ENCODE peak calls at places on chromosomes 3 and 15, in four cellular contexts. Y is K562, O is GM12878, U is H1. P is an unnamed sample.

GRCh38 chr3:12630292-12630691 is 33.6 kb downstream of the RAF1 start:
- DNase-seq in Y (no peak), O (no peak), U (no peak), P (no peak)

GRCh38 chr15:44550256-44550655 is 13.3 kb downstream of the EIF3J start:
- DNase-seq in Y (no peak), O (no peak), U (no peak), P (peak; percentile 55)

GRCh38 chr15:61227269-61228024 is 1.7 kb downstream of the RORA start:
- DNase-seq in Y (no peak), O (no peak), U (no peak), P (peak; percentile 50)

GRCh38 chr3:36959821-36960220 is 15.0 kb upstream of the TRANK1 start:
- DNase-seq in Y (no peak), O (no peak), U (no peak), P (no peak)

GRCh38 chr3:50890688-50891344 is 216.1 kb downstream of the DOCK3 start:
- DNase-seq in Y (no peak), O (no peak), U (no peak), P (no peak)

GRCh38 chr15:61613729-61614128 is 384.6 kb upstream of the RORA start:
- DNase-seq in Y (no peak), O (no peak), U (no peak), P (no peak)

GRCh38 chr15:82848201-82848993 is 39.0 kb downstream of the WHAMM start:
- DNase-seq in Y (no peak), O (no peak), U (no peak), P (no peak)

GRCh38 chr3:10716964-10717363 is 99.1 kb upstream of the SLC6A11 start:
- DNase-seq in Y (no peak), O (no peak), U (no peak), P (no peak)

GRCh38 chr3:34361921-34362320 is 563.5 kb downstream of the PDCD6IP start:
- DNase-seq in Y (no peak), O (peak; percentile 96), U (no peak), P (no peak)

GRCh38 chr15:74211656-74212055 is 9.1 kb upstream of the STRA6 start:
- DNase-seq in Y (no peak), O (no peak), U (no peak), P (no peak)

GRCh38 chr15:74210729-74211128 is 8.1 kb upstream of the STRA6 start:
- DNase-seq in Y (no peak), O (no peak), U (no peak), P (no peak)

GRCh38 chr15:74213858-74214284 is 11.3 kb upstream of the STRA6 start:
- DNase-seq in Y (peak; percentile 31), O (no peak), U (peak; percentile 59), P (no peak)

GRCh38 chr15:74214324-74215021 is 11.9 kb upstream of the STRA6 start:
- DNase-seq in Y (no peak), O (no peak), U (no peak), P (no peak)

GRCh38 chr15:74212494-74212893 is 9.9 kb upstream of the STRA6 start:
- DNase-seq in Y (no peak), O (peak; percentile 44), U (no peak), P (no peak)
- TF ChIP-seq USF2 in Y (no peak), O (no peak), U (no peak), P (no peak)

GRCh38 chr3:38835939-38836338 is 19.9 kb upstream of the SCN10A start:
- DNase-seq in Y (no peak), O (no peak), U (no peak), P (no peak)
- TF ChIP-seq CHD1 in Y (no peak), O (no peak), U (no peak), P (no peak)

DNA sequence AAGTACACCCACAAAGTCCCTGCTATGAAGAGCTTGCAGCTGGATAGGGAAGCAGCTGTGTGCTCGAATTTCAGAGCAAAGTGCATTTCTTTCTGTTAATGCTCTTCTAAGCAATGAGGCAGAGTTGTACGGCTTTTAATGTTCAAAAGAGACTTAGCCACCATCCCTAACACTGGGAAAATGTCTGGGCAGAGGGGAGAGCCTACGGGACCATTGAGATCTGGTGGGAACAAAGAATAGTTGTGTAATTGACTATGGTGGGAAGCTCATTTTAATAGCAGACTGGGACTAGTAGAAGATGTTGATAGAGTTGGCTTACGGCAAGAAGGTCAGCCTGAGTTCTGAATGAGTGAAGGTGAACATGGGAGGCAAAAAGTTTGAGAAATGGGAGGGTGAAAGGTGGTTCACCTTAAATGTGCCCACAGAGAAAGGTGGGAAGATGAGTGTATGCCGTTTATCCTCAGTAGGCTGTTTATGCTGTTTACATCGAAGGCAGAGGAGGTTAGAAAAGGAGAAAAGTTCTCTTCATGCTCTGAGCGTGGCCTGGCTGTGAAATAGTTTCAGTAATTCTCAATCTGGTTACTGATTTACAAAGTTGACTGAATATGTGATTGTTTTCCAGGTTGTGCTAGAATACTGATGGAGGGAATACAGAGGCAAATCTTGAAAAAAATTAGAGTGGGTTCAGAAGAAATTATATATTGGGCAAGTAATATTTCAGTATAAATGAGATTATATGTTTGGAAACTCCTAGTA is 22.9 kb upstream of the UTS2B start:
- DNase-seq in Y (no peak), O (no peak), U (no peak), P (no peak)
- TF ChIP-seq USF2 in Y (no peak), O (no peak), U (no peak), P (no peak)

DNA sequence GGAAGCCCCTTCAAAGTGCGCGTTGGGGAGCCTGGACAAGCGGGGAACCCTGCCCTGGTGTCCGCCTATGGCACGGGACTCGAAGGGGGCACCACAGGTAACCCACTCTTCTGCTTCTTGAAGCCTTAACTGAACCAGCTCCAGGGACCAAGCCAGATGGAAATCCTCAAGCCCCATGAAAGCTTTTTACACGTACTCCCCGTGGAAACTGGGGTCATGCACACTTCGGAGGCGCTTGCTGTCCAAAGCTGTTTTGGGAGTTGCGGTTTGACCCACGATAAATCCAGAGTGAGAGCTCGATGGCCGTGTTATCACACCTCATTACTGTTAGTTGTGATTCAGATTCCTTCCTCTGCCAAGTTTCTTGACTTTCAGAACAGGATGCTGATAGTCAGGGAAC is 47.5 kb downstream of the DNASE1L3 start:
- DNase-seq in Y (no peak), O (no peak), U (no peak), P (peak; percentile 82)
- TF ChIP-seq CHD1 in Y (no peak), O (no peak), U (no peak), P (no peak)

GRCh38 chr3:113242091-113242581 is 30.8 kb downstream of the BOC start:
- DNase-seq in Y (no peak), O (no peak), U (no peak), P (peak; percentile 21)
- TF ChIP-seq USF2 in Y (no peak), O (no peak), U (no peak), P (no peak)

DNA sequence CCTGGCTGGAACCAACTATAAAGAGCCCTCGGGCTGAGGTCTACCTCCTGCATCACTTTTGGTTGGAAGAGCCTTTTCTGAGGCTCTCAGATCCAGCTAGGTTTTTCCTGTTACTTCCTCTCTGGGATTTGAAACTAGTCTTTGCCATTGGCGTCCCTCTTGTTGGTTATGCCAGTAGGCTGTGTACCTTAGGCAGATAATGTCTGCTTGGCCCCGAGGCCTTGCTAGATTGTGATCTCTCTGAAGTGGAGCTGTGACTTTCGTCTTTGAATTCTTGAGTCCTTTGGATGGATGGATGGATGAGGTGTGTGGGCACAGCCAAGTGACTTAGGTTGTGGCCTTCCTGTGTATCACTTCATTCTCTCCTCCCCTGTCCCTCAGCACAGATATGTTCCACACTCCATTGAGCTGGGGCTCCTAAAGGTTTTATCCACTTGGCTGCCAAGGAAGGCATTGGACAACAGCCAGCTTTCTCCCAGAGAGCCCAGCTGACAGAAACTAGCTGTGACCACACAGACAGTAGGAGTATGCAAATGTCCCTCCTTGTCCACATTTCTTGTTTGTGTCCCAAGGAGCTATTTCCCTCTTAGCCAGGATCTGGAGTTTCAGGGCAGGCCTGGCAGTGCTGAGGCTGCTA is 7.9 kb upstream of the DNAJC17 start:
- DNase-seq in Y (no peak), O (no peak), U (no peak), P (no peak)
- TF ChIP-seq CHD1 in Y (no peak), O (no peak), U (no peak), P (no peak)

GRCh38 chr3:64272271-64272670 is 47.0 kb upstream of the PRICKLE2 start:
- DNase-seq in Y (no peak), O (no peak), U (no peak), P (no peak)
- TF ChIP-seq USF2 in Y (no peak), O (no peak), U (no peak), P (no peak)

DNA sequence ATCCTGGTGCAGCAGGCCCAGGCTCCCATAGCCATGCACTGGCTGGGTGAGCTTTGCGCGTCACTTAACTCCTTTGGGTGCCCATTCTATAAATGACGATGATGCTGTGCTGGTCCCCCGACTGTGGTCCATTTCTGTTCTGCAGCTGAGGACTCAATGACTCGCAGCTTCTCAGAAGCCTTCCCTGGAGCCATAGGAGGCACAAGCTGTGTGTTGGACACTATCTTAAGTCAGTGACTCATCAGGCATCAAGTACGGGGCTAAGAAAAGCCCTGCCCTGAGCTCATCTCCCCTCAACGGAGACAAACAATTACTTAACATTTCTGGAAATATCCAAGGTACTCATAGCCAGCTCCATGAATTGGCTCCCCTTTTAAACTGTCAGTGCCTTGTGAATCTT is 13.8 kb upstream of the MUSTN1 start:
- DNase-seq in Y (peak; percentile 15), O (no peak), U (no peak), P (peak; percentile 91)
- TF ChIP-seq CHD1 in Y (no peak), O (no peak), U (no peak), P (no peak)

DNA sequence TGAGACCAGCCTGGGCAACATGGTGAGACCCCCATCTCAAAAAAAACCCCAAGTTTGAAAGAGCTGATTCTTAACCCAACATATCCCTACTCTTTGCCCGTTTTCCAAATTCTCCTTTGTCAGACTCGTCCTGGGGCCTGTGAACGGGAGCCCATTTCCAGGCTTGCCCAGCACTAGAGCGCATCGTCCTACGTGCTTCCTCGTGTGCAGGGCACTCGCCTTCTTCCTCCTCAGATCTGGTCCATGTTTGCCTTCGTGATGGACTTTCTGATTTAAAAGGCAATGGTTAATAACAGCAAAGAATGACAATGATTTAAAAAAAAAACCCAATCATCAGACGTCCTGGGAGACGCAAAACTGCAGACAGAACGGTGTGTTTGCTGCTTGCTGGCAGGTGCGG is 10.1 kb downstream of the MELTF start:
- DNase-seq in Y (no peak), O (no peak), U (no peak), P (no peak)
- TF ChIP-seq USF2 in Y (no peak), O (no peak), U (no peak), P (no peak)